ENCODE peak calls at places on chromosomes 2 and 18, in eight cellular contexts. P is EL; Q is stimulated activated CD4-positive, alpha-beta T cell treated with anti-CD3 and anti-CD28 coated beads, TNF-alpha, amount 100 ng/mL, for 24 hours; V is AG04449; S is GM04503; I is NCI-H226; O is smooth muscle cell of the brain vasculature; A is neural crest cell. C is an unnamed sample.

GRCh38 chr18:25169701-25170100 is 182.3 kb downstream of the ZNF521 start:
- DNase-seq in Q (no peak), V (no peak), S (no peak), I (no peak), P (peak; percentile 1), O (no peak), A (no peak), C (peak; percentile 0)

GRCh38 chr2:119435148-119435952 is 3.7 kb downstream of the TMEM37 start:
- DNase-seq in O (no peak), V (no peak), S (no peak), P (no peak), A (no peak), I (no peak), Q (no peak), C (no peak)

GRCh38 chr2:56448403-56448998 is 264.7 kb downstream of the CCDC85A start:
- DNase-seq in I (peak; percentile 48), O (no peak), P (peak; percentile 29), V (no peak), S (peak; percentile 61), Q (no peak), A (no peak), C (peak; percentile 29)

GRCh38 chr2:106575955-106576354 is 88.8 kb downstream of the CD8B2 start:
- DNase-seq in Q (no peak), A (no peak), P (peak; percentile 45), O (peak; percentile 85), S (no peak), V (peak; percentile 49), I (peak; percentile 93), C (no peak)

GRCh38 chr2:3168230-3168891 is 209.3 kb downstream of the EIPR1 start:
- DNase-seq in P (peak; percentile 93), V (peak; percentile 19), O (no peak), Q (no peak), A (no peak), S (peak; percentile 44), I (no peak), C (peak; percentile 94)

GRCh38 chr2:83079007-83079406 is 1380.1 kb downstream of the SUCLG1 start:
- DNase-seq in S (no peak), Q (no peak), O (no peak), V (no peak), P (no peak), A (no peak), I (no peak), C (no peak)

GRCh38 chr2:136246086-136246669 is 128.2 kb upstream of the CXCR4 start:
- DNase-seq in I (no peak), S (no peak), P (peak; percentile 9), Q (no peak), A (peak; percentile 13), V (no peak), O (no peak), C (no peak)

GRCh38 chr2:74327205-74327604 is 16.0 kb downstream of the SLC4A5 start:
- DNase-seq in V (no peak), P (no peak), S (no peak), Q (no peak), O (no peak), A (no peak), I (no peak), C (no peak)

GRCh38 chr2:84830095-84830494 is 50.8 kb downstream of the TRABD2A start:
- DNase-seq in A (no peak), V (no peak), O (no peak), Q (no peak), S (no peak), P (peak; percentile 36), I (no peak), C (peak; percentile 58)